ENCODE peak calls at places on chromosome 17, in five cellular contexts. X is adrenal gland, P is upper lobe of left lung, W is heart left ventricle, K is left ventricle myocardium inferior. G is an unnamed sample. For H3K4me1, the result is how much of the 10 kb centered on the place peaks cover.

GRCh38 chr17:34054495-34054894 is 200.6 kb upstream of the CCL2 start:
- DNase-seq in P (no peak), X (no peak), W (no peak), K (no peak), G (no peak)

GRCh38 chr17:596763-597644 is 117.6 kb downstream of the VPS53 start:
- DNase-seq in W (no peak), P (no peak), K (no peak), X (no peak), G (peak)

GRCh38 chr17:57971572-57971971 is 16.4 kb upstream of the CUEDC1 start:
- DNase-seq in P (no peak), X (no peak), W (no peak), K (no peak), G (no peak)

GRCh38 chr17:77542551-77543490 is 402.1 kb downstream of the SEC14L1 start:
- DNase-seq in P (peak), X (peak), K (peak), W (peak), G (peak)

GRCh38 chr17:34706029-34706428 is 126.6 kb downstream of the TMEM132E start:
- DNase-seq in X (no peak), K (no peak), W (no peak), P (no peak), G (peak)

GRCh38 chr17:46818319-46818928 is at the start of gene WNT3:
- DNase-seq in X (no peak), W (no peak), P (no peak), K (no peak), G (peak)

GRCh38 chr17:8109669-8110455 is 8.5 kb downstream of the ALOXE3 start:
- DNase-seq in K (peak), P (peak), W (peak), X (peak), G (peak)

GRCh38 chr17:48637323-48638260 is 11.4 kb upstream of the HOXB9 start:
- DNase-seq in W (no peak), X (no peak), K (no peak), P (no peak), G (no peak)

GRCh38 chr17:57762375-57762916 is 17.3 kb upstream of the CCDC182 start:
- DNase-seq in K (no peak), P (no peak), W (no peak), X (no peak), G (no peak)

GRCh38 chr17:51860934-51861561 is 297.5 kb downstream of the CA10 start:
- DNase-seq in K (no peak), P (no peak), X (peak), W (no peak), G (peak)

GRCh38 chr17:9125722-9126121 is 104.4 kb downstream of the NTN1 start:
- DNase-seq in P (no peak), W (no peak), X (no peak), K (no peak), G (no peak)

GRCh38 chr17:77541995-77542394 is 401.2 kb downstream of the SEC14L1 start:
- DNase-seq in X (no peak), K (no peak), W (peak), P (no peak), G (no peak)

GRCh38 chr17:73283841-73284282 is 22.2 kb upstream of the CPSF4L start:
- DNase-seq in X (no peak), K (no peak), P (no peak), W (peak), G (no peak)

GRCh38 chr17:37558299-37558698 is 50.9 kb downstream of the SYNRG start:
- DNase-seq in P (no peak), K (no peak), X (no peak), W (no peak), G (no peak)

GRCh38 chr17:12738624-12739023 is 50.7 kb upstream of the ARHGAP44 start:
- DNase-seq in K (no peak), X (no peak), P (no peak), W (no peak), G (no peak)

GRCh38 chr17:4074831-4075495 is 67.9 kb downstream of the ZZEF1 start:
- DNase-seq in X (no peak), W (no peak), K (no peak), P (no peak), G (peak)

GRCh38 chr17:77458202-77459017 is 317.6 kb downstream of the SEC14L1 start:
- DNase-seq in W (no peak), P (no peak), K (no peak), X (no peak), G (no peak)

GRCh38 chr17:57201481-57201880 is 54.8 kb upstream of the MSI2 start:
- DNase-seq in W (no peak), P (no peak), X (no peak), K (no peak), G (no peak)

GRCh38 chr17:9401434-9401833 is 174.2 kb downstream of the STX8 start:
- DNase-seq in X (no peak), W (no peak), K (no peak), P (no peak), G (no peak)

GRCh38 chr17:56808503-56808902 is 25.2 kb downstream of the C17orf67 start:
- DNase-seq in W (no peak), K (no peak), X (no peak), P (no peak), G (no peak)

GRCh38 chr17:57876866-57877237 is 27.0 kb upstream of the MRPS23 start:
- DNase-seq in W (no peak), X (no peak), K (no peak), P (no peak), G (no peak)

GRCh38 chr17:77729587-77729986 is 228.9 kb upstream of the TNRC6C start:
- DNase-seq in K (no peak), X (no peak), P (peak), W (no peak), G (no peak)

GRCh38 chr17:40949406-40949805 is 12.0 kb upstream of the KRT23 start:
- DNase-seq in K (no peak), W (no peak), X (no peak), P (no peak), G (no peak)

GRCh38 chr17:7782237-7782636 is 51.8 kb upstream of the KDM6B start:
- DNase-seq in K (no peak), X (no peak), W (no peak), P (no peak), G (no peak)

GRCh38 chr17:40901981-40902862 is 17.2 kb upstream of the KRT20 start:
- DNase-seq in P (no peak), X (no peak), W (no peak), K (no peak), G (no peak)

GRCh38 chr17:14198013-14198412 is 38.6 kb downstream of the CDRT15 start:
- DNase-seq in W (peak), K (peak), P (peak), X (no peak), G (no peak)

GRCh38 chr17:16129844-16130243 is 85.5 kb downstream of the NCOR1 start:
- DNase-seq in W (no peak), K (no peak), X (no peak), P (no peak), G (no peak)

GRCh38 chr17:78878261-78878660 is 24.7 kb downstream of the CEP295NL start:
- DNase-seq in X (no peak), W (no peak), P (no peak), K (no peak), G (no peak)
- H3K4me1 ChIP-seq in X (under half), W (half or more), P (under half), K (half or more), G (under half)

DNA sequence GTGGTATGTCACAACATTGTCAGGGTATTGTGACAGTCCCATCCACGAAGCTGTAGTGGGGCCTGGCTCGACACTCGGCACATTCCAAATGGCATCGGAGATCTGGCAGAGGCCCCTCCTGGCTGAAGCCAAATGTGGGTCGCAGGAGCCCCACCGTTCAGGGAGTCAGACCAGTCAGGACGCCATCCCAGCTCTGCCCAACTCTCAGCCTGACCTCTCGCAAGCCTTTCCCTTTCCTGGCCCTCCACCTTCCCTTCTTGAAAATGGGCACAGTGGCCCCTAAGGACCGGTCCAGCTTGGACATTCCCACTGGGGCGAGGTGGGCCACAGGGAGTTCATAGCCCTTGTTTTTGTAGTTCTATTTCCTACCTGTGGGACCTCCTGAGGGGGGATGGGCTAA is 1.6 kb downstream of the NATD1 start:
- DNase-seq in K (no peak), P (no peak), X (no peak), W (no peak), G (no peak)
- H3K4me3 ChIP-seq in K (peak), P (peak), X (peak), W (peak), G (no peak)

GRCh38 chr17:50048146-50048720 is 7.7 kb upstream of the ITGA3 start:
- DNase-seq in P (no peak), X (peak), K (no peak), W (no peak), G (no peak)
- H3K4me1 ChIP-seq in P (half or more), X (under half), K (under half), W (under half), G (under half)

GRCh38 chr17:74797824-74798223 is 21.7 kb upstream of the NAT9 start:
- DNase-seq in X (no peak), K (no peak), W (no peak), P (no peak), G (no peak)

GRCh38 chr17:74799097-74799496 is 23.0 kb upstream of the NAT9 start:
- DNase-seq in W (no peak), X (no peak), P (no peak), K (no peak), G (no peak)

GRCh38 chr17:74801896-74802295 is 25.8 kb upstream of the NAT9 start:
- DNase-seq in P (no peak), X (no peak), W (no peak), K (no peak), G (no peak)

GRCh38 chr17:74798239-74798707 is 22.1 kb upstream of the NAT9 start:
- DNase-seq in X (no peak), P (no peak), K (no peak), W (no peak), G (peak)

DNA sequence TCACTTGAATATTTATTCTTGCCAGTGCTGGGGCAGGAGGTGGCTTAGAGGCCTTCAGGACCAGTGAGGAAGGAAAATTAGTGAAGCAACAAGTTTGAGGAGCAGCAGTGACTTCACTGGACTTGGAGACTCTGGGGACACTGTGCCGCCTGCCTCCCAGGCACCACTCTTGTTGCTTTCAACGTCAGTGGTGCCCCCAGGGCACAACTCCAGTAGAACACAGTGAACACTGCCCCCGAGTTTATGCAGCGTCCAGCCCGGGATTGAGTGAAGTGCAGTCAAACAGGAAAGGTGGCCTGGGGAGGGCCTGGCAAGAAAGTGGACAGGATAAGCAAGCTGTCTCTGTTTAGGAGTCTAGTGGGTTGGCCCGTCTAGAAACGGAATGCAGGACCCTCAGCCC is 24.4 kb upstream of the NAT9 start:
- DNase-seq in X (no peak), P (no peak), K (no peak), W (no peak), G (no peak)
- H3K4me3 ChIP-seq in X (no peak), P (no peak), K (no peak), W (no peak), G (no peak)

GRCh38 chr17:17693253-17693954 is 12.1 kb downstream of the RAI1 start:
- DNase-seq in W (peak), P (peak), K (peak), X (peak), G (peak)

GRCh38 chr17:17694229-17695081 is 13.2 kb downstream of the RAI1 start:
- DNase-seq in K (peak), P (peak), W (peak), X (peak), G (peak)

GRCh38 chr17:17696075-17696474 is 14.8 kb downstream of the RAI1 start:
- DNase-seq in W (no peak), X (no peak), P (no peak), K (no peak), G (no peak)

GRCh38 chr17:17692353-17693252 is 11.3 kb downstream of the RAI1 start:
- DNase-seq in X (peak), W (no peak), K (no peak), P (no peak), G (peak)

GRCh38 chr17:17693955-17694228 is 12.6 kb downstream of the RAI1 start:
- DNase-seq in W (no peak), P (no peak), X (no peak), K (no peak), G (no peak)
- H3K4me1 ChIP-seq in W (half or more), P (under half), X (half or more), K (half or more), G (half or more)

DNA sequence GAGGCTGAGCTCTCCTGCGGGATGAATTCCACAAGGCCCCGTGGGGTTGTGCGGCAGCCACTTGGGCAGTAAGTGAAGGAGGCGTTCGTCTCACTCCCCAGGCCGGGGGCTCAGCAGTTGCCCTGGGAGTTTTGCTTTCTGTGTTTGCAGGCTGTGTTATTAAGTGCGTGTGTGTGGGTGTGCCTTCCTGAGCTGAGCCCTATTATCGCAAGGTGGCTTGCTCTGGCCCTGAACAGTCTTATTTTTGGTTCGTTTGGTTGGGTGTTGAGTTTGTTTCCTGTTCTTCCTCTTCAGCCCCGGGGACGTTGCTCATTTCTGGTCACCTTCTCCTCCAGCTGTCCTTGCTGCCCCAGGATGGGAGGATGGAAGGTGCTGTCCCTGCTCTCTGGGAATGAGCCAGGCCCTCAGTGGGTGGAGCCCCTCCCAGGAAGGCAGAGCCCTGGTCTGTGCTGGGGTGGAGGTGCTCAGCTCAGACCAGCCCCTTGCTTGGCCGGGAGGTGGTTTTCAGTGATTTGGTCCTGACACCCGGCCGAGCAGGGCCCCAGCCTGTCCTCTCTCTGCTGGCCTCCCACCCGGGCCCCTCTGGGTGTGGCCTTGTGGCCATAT is 28.6 kb downstream of the BAIAP2 start:
- DNase-seq in K (no peak), W (no peak), X (no peak), P (no peak), G (no peak)
- H3K4me3 ChIP-seq in K (no peak), W (no peak), X (no peak), P (no peak), G (no peak)

GRCh38 chr17:81346090-81346907 is 49.0 kb upstream of the BAHCC1 start:
- DNase-seq in P (peak), W (peak), X (peak), K (peak), G (peak)
- H3K4me1 ChIP-seq in P (under half), W (under half), X (under half), K (half or more), G (under half)

GRCh38 chr17:59220328-59221158 is at the start of gene GDPD1:
- DNase-seq in K (peak), W (peak), P (peak), X (peak), G (peak)
- H3K4me3 ChIP-seq in K (peak), W (peak), P (peak), X (peak), G (peak)